ENCODE peak calls at places on chromosomes 5 and 9, in eight cellular contexts. K is A549, Y is sigmoid colon, H is K562, J is adrenal gland, T is stomach, L is transverse colon, V is uterus. M is an unnamed sample.

GRCh38 chr9:134915046-134915930 is 2.4 kb downstream of the FCN1 start:
- DNase-seq in L (no peak), Y (no peak), J (no peak), T (peak; percentile 7), V (no peak), K (no peak), H (no peak), M (no peak)

GRCh38 chr5:61673007-61673735 is 341.1 kb downstream of the ZSWIM6 start:
- DNase-seq in V (no peak), H (no peak), K (peak; percentile 40), J (peak; percentile 37), L (peak; percentile 76), T (peak; percentile 33), Y (no peak), M (no peak)

GRCh38 chr9:89588271-89588879 is 16.4 kb upstream of the GADD45G start:
- DNase-seq in L (no peak), Y (no peak), V (no peak), J (no peak), T (no peak), H (no peak), K (no peak), M (no peak)

GRCh38 chr9:133562611-133563285 is 28.2 kb downstream of the ADAMTSL2 start:
- DNase-seq in H (no peak), K (no peak), V (no peak), T (no peak), Y (no peak), L (no peak), J (no peak), M (no peak)

GRCh38 chr9:12921621-12922020 is 146.8 kb downstream of the LURAP1L start:
- DNase-seq in K (no peak), T (no peak), L (no peak), H (no peak), V (no peak), J (no peak), Y (no peak), M (no peak)

GRCh38 chr9:94084314-94084713 is at the start of gene PTPDC1:
- DNase-seq in V (peak; percentile 35), K (peak; percentile 33), Y (no peak), H (peak; percentile 60), J (no peak), L (no peak), T (no peak), M (no peak)

GRCh38 chr5:15794117-15794985 is 294.4 kb downstream of the FBXL7 start:
- DNase-seq in V (no peak), K (no peak), T (no peak), H (no peak), J (no peak), Y (no peak), L (no peak), M (no peak)

GRCh38 chr5:125023673-125024072 is 277.2 kb upstream of the ZNF608 start:
- DNase-seq in V (no peak), T (no peak), H (no peak), Y (no peak), L (no peak), K (peak; percentile 25), J (no peak), M (no peak)

GRCh38 chr9:109908459-109909390 is 128.7 kb downstream of the PALM2AKAP2 start:
- DNase-seq in Y (no peak), T (no peak), H (no peak), K (no peak), J (no peak), V (no peak), L (no peak), M (no peak)

GRCh38 chr5:169084775-169085566 is 216.0 kb downstream of the SLIT3 start:
- DNase-seq in J (no peak), V (no peak), L (no peak), T (no peak), H (no peak), K (no peak), Y (no peak), M (no peak)
- H3K9me3 ChIP-seq in J (no peaks in the 10 kb centered on the region), V (no peaks in the 10 kb centered on the region), L (no peaks in the 10 kb centered on the region), T (no peaks in the 10 kb centered on the region), H (no peaks in the 10 kb centered on the region), K (no peaks in the 10 kb centered on the region), Y (no peaks in the 10 kb centered on the region), M (no peaks in the 10 kb centered on the region)

GRCh38 chr9:112486221-112487007 is at the start of gene KIAA1958:
- DNase-seq in V (peak; percentile 77), T (peak; percentile 91), H (peak; percentile 95), L (peak; percentile 89), Y (peak; percentile 89), K (peak; percentile 89), J (peak; percentile 89), M (peak; percentile 97)
- TF ChIP-seq POLR2A in V (peak; percentile 58), T (peak; percentile 20), H (peak; percentile 98), L (peak; percentile 61), Y (no peak), K (peak; percentile 99), J (peak; percentile 66), M (no peak)

DNA sequence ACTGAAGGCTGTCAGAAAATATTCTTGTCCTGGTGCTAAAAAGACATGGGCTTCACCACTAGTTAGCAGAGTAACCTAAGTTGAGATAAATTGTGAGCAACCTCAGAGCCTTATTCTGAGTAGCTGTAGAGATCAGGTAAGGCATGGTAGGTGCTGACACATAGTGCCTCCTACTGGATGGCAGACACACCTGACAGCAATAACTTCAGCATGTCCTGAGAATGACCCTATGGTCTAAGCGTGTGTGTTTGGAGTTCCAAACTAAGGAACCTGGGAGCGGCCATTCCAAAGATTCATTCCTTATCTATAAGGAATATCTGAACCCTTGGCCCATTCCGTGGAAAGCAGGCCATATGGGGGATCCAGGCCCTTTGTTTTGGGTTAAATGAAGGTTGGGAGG is 46.0 kb downstream of the SLC28A3 start:
- DNase-seq in Y (no peak), L (no peak), T (no peak), H (peak; percentile 2), J (no peak), K (peak; percentile 5), V (no peak), M (no peak)
- TF ChIP-seq CTCF in Y (no peak), L (no peak), T (no peak), H (peak; percentile 25), J (no peak), K (no peak), V (no peak), M (peak; percentile 31)

GRCh38 chr5:111551120-111551519 is 38.8 kb upstream of the STARD4 start:
- DNase-seq in V (no peak), T (no peak), K (no peak), H (no peak), L (no peak), J (no peak), Y (no peak), M (no peak)

GRCh38 chr5:111550282-111551020 is 38.1 kb upstream of the STARD4 start:
- DNase-seq in H (peak; percentile 82), V (peak; percentile 93), Y (peak; percentile 93), T (peak; percentile 66), L (peak; percentile 72), K (peak; percentile 77), J (peak; percentile 88), M (no peak)

GRCh38 chr5:111548992-111549649 is 36.8 kb upstream of the STARD4 start:
- DNase-seq in T (peak; percentile 48), K (peak; percentile 4), H (peak; percentile 18), Y (no peak), J (no peak), V (no peak), L (peak; percentile 9), M (no peak)

GRCh38 chr5:111553889-111554288 is 41.6 kb upstream of the STARD4 start:
- DNase-seq in Y (no peak), K (no peak), H (no peak), L (no peak), V (no peak), T (no peak), J (no peak), M (no peak)

DNA sequence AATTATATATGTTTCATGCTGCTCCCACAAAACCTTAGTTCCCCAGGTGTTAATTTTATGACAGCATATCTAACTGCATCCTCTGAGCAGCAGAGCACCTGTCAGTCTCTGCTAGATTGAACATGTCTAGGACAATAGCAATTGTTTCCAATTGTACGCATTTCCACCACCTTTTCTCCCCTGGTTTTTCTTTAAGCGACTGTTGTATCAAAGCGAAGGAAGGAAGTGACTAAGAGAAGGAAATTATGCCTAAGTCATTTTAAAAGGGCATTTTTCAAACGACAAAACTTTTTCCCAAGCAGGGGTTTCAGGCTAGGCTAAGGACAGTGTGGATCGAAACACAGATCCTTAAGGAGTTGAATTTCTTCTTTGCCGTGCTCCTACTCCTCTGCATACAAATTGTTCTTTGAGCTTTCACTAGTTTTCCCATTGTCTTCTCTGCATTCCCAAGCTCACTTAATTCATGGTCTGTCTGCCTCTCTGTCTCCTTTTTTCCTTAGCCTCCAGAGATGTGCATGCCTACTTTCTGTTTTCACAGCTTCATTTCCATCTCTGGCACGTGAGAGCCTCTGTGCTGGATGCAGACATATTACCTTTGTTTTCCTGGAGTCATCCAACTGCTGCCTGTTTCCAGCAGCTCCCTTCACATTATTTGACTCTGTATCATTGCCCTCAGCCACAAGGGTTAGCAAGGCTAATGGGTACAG is 39.4 kb upstream of the STARD4 start:
- DNase-seq in Y (no peak), V (no peak), H (no peak), J (no peak), L (no peak), K (no peak), T (no peak), M (no peak)
- H3K9me3 ChIP-seq in Y (no peaks in the 10 kb centered on the region), V (no peaks in the 10 kb centered on the region), H (no peaks in the 10 kb centered on the region), J (no peaks in the 10 kb centered on the region), L (no peaks in the 10 kb centered on the region), K (no peaks in the 10 kb centered on the region), T (no peaks in the 10 kb centered on the region), M (no peaks in the 10 kb centered on the region)

GRCh38 chr9:35161713-35162604 is at the start of gene UNC13B:
- DNase-seq in V (peak; percentile 96), H (peak; percentile 93), K (peak; percentile 94), T (peak; percentile 97), L (peak; percentile 97), J (peak; percentile 97), Y (peak; percentile 97), M (peak; percentile 94)
- TF ChIP-seq POLR2A in V (peak; percentile 85), H (peak; percentile 76), K (peak; percentile 80), T (peak; percentile 88), L (peak; percentile 94), J (peak; percentile 97), Y (peak; percentile 61), M (no peak)

DNA sequence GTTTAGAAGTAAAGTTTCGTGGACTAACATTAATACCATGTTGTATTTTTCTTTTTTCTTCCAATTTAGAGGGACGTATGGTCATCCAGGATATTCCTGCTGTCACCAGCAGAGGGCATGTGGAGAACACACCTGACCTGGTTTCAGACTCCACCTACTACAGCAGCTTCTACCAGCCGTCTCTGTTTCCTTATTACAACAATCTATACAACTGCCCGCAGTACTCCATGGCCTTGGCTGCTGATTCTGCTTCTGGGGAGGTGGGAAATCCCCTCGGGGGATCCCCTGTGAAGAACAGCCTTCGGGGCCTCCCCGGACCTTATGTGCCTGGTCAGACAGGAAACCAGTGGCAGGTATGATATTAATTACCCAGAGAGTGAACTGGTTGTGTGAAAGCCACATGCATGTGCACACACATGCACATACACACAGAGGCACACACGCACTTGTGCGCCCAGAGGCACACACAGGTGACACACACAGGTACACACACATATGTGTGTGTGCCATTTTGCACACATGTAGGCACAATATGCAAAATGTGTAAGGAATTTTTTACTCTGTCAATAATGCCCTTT is 52.4 kb downstream of the DMRT1 start:
- DNase-seq in T (peak; percentile 54), K (peak; percentile 74), L (peak; percentile 64), H (peak; percentile 48), V (peak; percentile 16), J (peak; percentile 72), Y (no peak), M (peak; percentile 76)
- TF ChIP-seq CTCF in T (no peak), K (peak; percentile 86), L (peak; percentile 79), H (peak; percentile 62), V (peak; percentile 50), J (peak; percentile 90), Y (peak; percentile 47), M (peak; percentile 80)

M was measured in spleen.